ENCODE peak calls at places on chromosomes 2 and 18, in seven cellular contexts. One of them, this sample, is unnamed.

GRCh38 chr2:225130093-225130492 is 87.8 kb upstream of the DOCK10 start:
- DNase-seq in neural progenitor cell: no peak
- DNase-seq in A673: no peak
- DNase-seq in kidney epithelial cell: no peak
- DNase-seq in A549: no peak
- DNase-seq in kidney: no peak
- DNase-seq in mucosa of descending colon: no peak
- DNase-seq in this sample: no peak

GRCh38 chr2:134391751-134392160 is 137.9 kb downstream of the MGAT5 start:
- DNase-seq in neural progenitor cell: no peak
- DNase-seq in A673: no peak
- DNase-seq in kidney epithelial cell: peak; percentile 61
- DNase-seq in A549: no peak
- DNase-seq in kidney: no peak
- DNase-seq in mucosa of descending colon: peak; percentile 80
- DNase-seq in this sample: no peak

GRCh38 chr2:108423502-108424251 is 25.3 kb upstream of the GCC2 start:
- DNase-seq in neural progenitor cell: no peak
- DNase-seq in A673: no peak
- DNase-seq in kidney epithelial cell: no peak
- DNase-seq in A549: peak; percentile 18
- DNase-seq in kidney: no peak
- DNase-seq in mucosa of descending colon: no peak
- DNase-seq in this sample: no peak

GRCh38 chr2:237181844-237182243 is 96.2 kb downstream of the COPS8 start:
- DNase-seq in neural progenitor cell: no peak
- DNase-seq in A673: no peak
- DNase-seq in kidney epithelial cell: peak; percentile 72
- DNase-seq in A549: peak; percentile 89
- DNase-seq in kidney: no peak
- DNase-seq in mucosa of descending colon: no peak
- DNase-seq in this sample: peak; percentile 93

GRCh38 chr2:68762665-68763064 is 28.1 kb downstream of the ARHGAP25 start:
- DNase-seq in neural progenitor cell: no peak
- DNase-seq in A673: no peak
- DNase-seq in kidney epithelial cell: no peak
- DNase-seq in A549: no peak
- DNase-seq in kidney: no peak
- DNase-seq in mucosa of descending colon: no peak
- DNase-seq in this sample: peak; percentile 82

GRCh38 chr2:25159947-25160346 is 8.4 kb downstream of the POMC start:
- DNase-seq in neural progenitor cell: peak; percentile 73
- DNase-seq in A673: no peak
- DNase-seq in kidney epithelial cell: no peak
- DNase-seq in A549: peak; percentile 58
- DNase-seq in kidney: no peak
- DNase-seq in mucosa of descending colon: no peak
- DNase-seq in this sample: peak; percentile 5

GRCh38 chr18:78587096-78587495 is 392.5 kb upstream of the SALL3 start:
- DNase-seq in neural progenitor cell: no peak
- DNase-seq in A673: no peak
- DNase-seq in kidney epithelial cell: no peak
- DNase-seq in A549: no peak
- DNase-seq in kidney: no peak
- DNase-seq in mucosa of descending colon: no peak
- DNase-seq in this sample: no peak

GRCh38 chr2:218168635-218169462 is 2.1 kb upstream of the CXCR1 start:
- DNase-seq in neural progenitor cell: peak; percentile 73
- DNase-seq in A673: peak; percentile 74
- DNase-seq in kidney epithelial cell: no peak
- DNase-seq in A549: peak; percentile 40
- DNase-seq in kidney: no peak
- DNase-seq in mucosa of descending colon: peak; percentile 84
- DNase-seq in this sample: peak; percentile 47

GRCh38 chr2:120958623-120959366 is 223.1 kb downstream of the GLI2 start:
- DNase-seq in neural progenitor cell: peak; percentile 82
- DNase-seq in A673: peak; percentile 45
- DNase-seq in kidney epithelial cell: no peak
- DNase-seq in A549: no peak
- DNase-seq in kidney: no peak
- DNase-seq in mucosa of descending colon: no peak
- DNase-seq in this sample: no peak

GRCh38 chr2:102063948-102064678 is 72.4 kb downstream of the IL1R2 start:
- DNase-seq in neural progenitor cell: peak; percentile 66
- DNase-seq in A673: peak; percentile 56
- DNase-seq in kidney epithelial cell: peak; percentile 96
- DNase-seq in A549: peak; percentile 92
- DNase-seq in kidney: peak; percentile 94
- DNase-seq in mucosa of descending colon: peak; percentile 73
- DNase-seq in this sample: peak; percentile 100

GRCh38 chr2:3279236-3279960 is 98.2 kb downstream of the EIPR1 start:
- DNase-seq in neural progenitor cell: no peak
- DNase-seq in A673: no peak
- DNase-seq in kidney epithelial cell: no peak
- DNase-seq in A549: no peak
- DNase-seq in kidney: no peak
- DNase-seq in mucosa of descending colon: no peak
- DNase-seq in this sample: no peak

GRCh38 chr2:152093464-152093863 is 5.4 kb downstream of the CACNB4 start:
- DNase-seq in neural progenitor cell: no peak
- DNase-seq in A673: no peak
- DNase-seq in kidney epithelial cell: no peak
- DNase-seq in A549: no peak
- DNase-seq in kidney: no peak
- DNase-seq in mucosa of descending colon: no peak
- DNase-seq in this sample: no peak

GRCh38 chr2:98750593-98751282 is 19.8 kb upstream of the MGAT4A start:
- DNase-seq in neural progenitor cell: no peak
- DNase-seq in A673: no peak
- DNase-seq in kidney epithelial cell: no peak
- DNase-seq in A549: no peak
- DNase-seq in kidney: no peak
- DNase-seq in mucosa of descending colon: no peak
- DNase-seq in this sample: no peak

GRCh38 chr2:12649602-12650400 is 66.9 kb upstream of the TRIB2 start:
- DNase-seq in neural progenitor cell: no peak
- DNase-seq in A673: no peak
- DNase-seq in kidney epithelial cell: no peak
- DNase-seq in A549: no peak
- DNase-seq in kidney: no peak
- DNase-seq in mucosa of descending colon: no peak
- DNase-seq in this sample: no peak

GRCh38 chr2:33215299-33215698 is 261.1 kb upstream of the RASGRP3 start:
- DNase-seq in neural progenitor cell: no peak
- DNase-seq in A673: no peak
- DNase-seq in kidney epithelial cell: no peak
- DNase-seq in A549: no peak
- DNase-seq in kidney: peak; percentile 56
- DNase-seq in mucosa of descending colon: no peak
- DNase-seq in this sample: peak; percentile 89

GRCh38 chr18:48230459-48231113 is 178.6 kb downstream of the ZBTB7C start:
- DNase-seq in neural progenitor cell: peak; percentile 87
- DNase-seq in A673: peak; percentile 60
- DNase-seq in kidney epithelial cell: no peak
- DNase-seq in A549: peak; percentile 66
- DNase-seq in kidney: no peak
- DNase-seq in mucosa of descending colon: peak; percentile 86
- DNase-seq in this sample: peak; percentile 53

GRCh38 chr2:45607701-45608100 is 3.4 kb downstream of the SRBD1 start:
- DNase-seq in neural progenitor cell: peak; percentile 67
- DNase-seq in A673: peak; percentile 68
- DNase-seq in kidney epithelial cell: no peak
- DNase-seq in A549: peak; percentile 53
- DNase-seq in kidney: no peak
- DNase-seq in mucosa of descending colon: no peak
- DNase-seq in this sample: peak; percentile 42

DNA sequence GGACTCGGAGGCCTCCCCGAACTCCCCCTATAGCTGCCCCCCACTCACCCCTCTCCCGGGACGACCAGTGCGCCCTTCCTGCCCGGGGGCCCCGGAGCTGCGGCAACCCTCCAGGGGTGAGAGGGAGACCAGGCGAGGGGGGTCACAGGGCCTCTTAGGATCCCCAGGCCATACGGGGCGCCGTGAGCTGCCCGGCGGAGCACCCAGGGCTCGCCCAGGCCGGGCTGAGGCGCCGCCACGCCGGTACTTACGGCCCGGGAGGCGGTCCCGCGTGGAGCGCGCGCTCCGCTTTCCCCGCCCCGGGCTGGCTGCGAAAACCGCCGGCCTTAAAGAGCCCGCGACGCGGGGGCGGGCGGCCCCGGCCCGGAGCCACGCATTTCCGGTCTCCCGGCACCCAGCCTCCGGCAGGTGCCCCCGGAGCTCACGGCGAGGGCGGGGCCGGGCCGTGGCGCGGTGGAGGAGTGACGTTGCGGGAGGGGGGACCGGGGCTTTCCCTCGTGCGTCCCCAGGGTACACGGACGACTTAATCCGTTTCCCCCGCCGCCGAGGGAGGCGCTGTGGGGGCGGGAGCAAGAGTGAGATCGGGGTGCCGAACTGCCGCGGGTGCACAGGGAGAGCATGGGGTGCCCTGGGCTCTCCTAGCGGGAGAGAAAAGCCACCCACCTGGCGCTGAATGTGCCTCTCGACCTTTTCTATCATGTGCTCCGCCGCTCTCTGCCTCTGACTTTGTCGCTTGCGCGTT is at the start of gene METTL21A:
- DNase-seq in neural progenitor cell: peak; percentile 80
- DNase-seq in A673: peak; percentile 94
- DNase-seq in kidney epithelial cell: peak; percentile 55
- DNase-seq in A549: peak; percentile 93
- DNase-seq in kidney: peak; percentile 95
- DNase-seq in mucosa of descending colon: peak; percentile 89
- DNase-seq in this sample: peak; percentile 80
- TF ChIP-seq CTCF in neural progenitor cell: peak; percentile 43
- TF ChIP-seq CTCF in A673: peak; percentile 49
- TF ChIP-seq CTCF in kidney epithelial cell: peak; percentile 32
- TF ChIP-seq CTCF in A549: peak; percentile 43
- TF ChIP-seq CTCF in kidney: peak; percentile 19
- TF ChIP-seq CTCF in mucosa of descending colon: peak; percentile 28
- TF ChIP-seq CTCF in this sample: peak; percentile 31

GRCh38 chr18:21998531-21998930 is 170.9 kb upstream of the GATA6 start:
- DNase-seq in neural progenitor cell: no peak
- DNase-seq in A673: no peak
- DNase-seq in kidney epithelial cell: no peak
- DNase-seq in A549: no peak
- DNase-seq in kidney: no peak
- DNase-seq in mucosa of descending colon: peak; percentile 45
- DNase-seq in this sample: no peak

GRCh38 chr18:21997207-21998143 is 171.9 kb upstream of the GATA6 start:
- DNase-seq in neural progenitor cell: peak; percentile 70
- DNase-seq in A673: peak; percentile 71
- DNase-seq in kidney epithelial cell: no peak
- DNase-seq in A549: peak; percentile 47
- DNase-seq in kidney: no peak
- DNase-seq in mucosa of descending colon: peak; percentile 34
- DNase-seq in this sample: peak; percentile 66

GRCh38 chr18:21991897-21992296 is 177.5 kb upstream of the GATA6 start:
- DNase-seq in neural progenitor cell: no peak
- DNase-seq in A673: no peak
- DNase-seq in kidney epithelial cell: no peak
- DNase-seq in A549: peak; percentile 33
- DNase-seq in kidney: no peak
- DNase-seq in mucosa of descending colon: no peak
- DNase-seq in this sample: no peak

GRCh38 chr18:21991081-21991534 is 178.3 kb upstream of the GATA6 start:
- DNase-seq in neural progenitor cell: peak; percentile 65
- DNase-seq in A673: no peak
- DNase-seq in kidney epithelial cell: no peak
- DNase-seq in A549: peak; percentile 75
- DNase-seq in kidney: no peak
- DNase-seq in mucosa of descending colon: no peak
- DNase-seq in this sample: no peak

GRCh38 chr18:21996261-21996892 is 173.0 kb upstream of the GATA6 start:
- DNase-seq in neural progenitor cell: no peak
- DNase-seq in A673: no peak
- DNase-seq in kidney epithelial cell: no peak
- DNase-seq in A549: no peak
- DNase-seq in kidney: peak; percentile 82
- DNase-seq in mucosa of descending colon: peak; percentile 44
- DNase-seq in this sample: peak; percentile 8
- H3K4me3 ChIP-seq in neural progenitor cell: no peak overlapping the region
- H3K4me3 ChIP-seq in A673: no peak overlapping the region
- H3K4me3 ChIP-seq in kidney epithelial cell: no peak overlapping the region
- H3K4me3 ChIP-seq in A549: no peak overlapping the region
- H3K4me3 ChIP-seq in kidney: no peak overlapping the region
- H3K4me3 ChIP-seq in mucosa of descending colon: no peak overlapping the region
- H3K4me3 ChIP-seq in this sample: no peak overlapping the region

GRCh38 chr2:11642972-11643371 is 27.0 kb downstream of the NTSR2 start:
- DNase-seq in neural progenitor cell: no peak
- DNase-seq in A673: no peak
- DNase-seq in kidney epithelial cell: no peak
- DNase-seq in A549: no peak
- DNase-seq in kidney: no peak
- DNase-seq in mucosa of descending colon: no peak
- DNase-seq in this sample: no peak
- TF ChIP-seq CTCF in neural progenitor cell: no peak
- TF ChIP-seq CTCF in A673: no peak
- TF ChIP-seq CTCF in kidney epithelial cell: no peak
- TF ChIP-seq CTCF in A549: no peak
- TF ChIP-seq CTCF in kidney: no peak
- TF ChIP-seq CTCF in mucosa of descending colon: no peak
- TF ChIP-seq CTCF in this sample: no peak

GRCh38 chr18:76835380-76835779 is 13.0 kb downstream of the ZNF236 start:
- DNase-seq in neural progenitor cell: no peak
- DNase-seq in A673: no peak
- DNase-seq in kidney epithelial cell: no peak
- DNase-seq in A549: no peak
- DNase-seq in kidney: no peak
- DNase-seq in mucosa of descending colon: no peak
- DNase-seq in this sample: no peak

GRCh38 chr18:76834379-76834778 is 12.0 kb downstream of the ZNF236 start:
- DNase-seq in neural progenitor cell: no peak
- DNase-seq in A673: no peak
- DNase-seq in kidney epithelial cell: no peak
- DNase-seq in A549: no peak
- DNase-seq in kidney: no peak
- DNase-seq in mucosa of descending colon: no peak
- DNase-seq in this sample: no peak

GRCh38 chr18:76839395-76839794 is 17.0 kb downstream of the ZNF236 start:
- DNase-seq in neural progenitor cell: no peak
- DNase-seq in A673: no peak
- DNase-seq in kidney epithelial cell: no peak
- DNase-seq in A549: no peak
- DNase-seq in kidney: no peak
- DNase-seq in mucosa of descending colon: no peak
- DNase-seq in this sample: no peak

GRCh38 chr18:76837071-76837470 is 14.7 kb downstream of the ZNF236 start:
- DNase-seq in neural progenitor cell: no peak
- DNase-seq in A673: no peak
- DNase-seq in kidney epithelial cell: no peak
- DNase-seq in A549: no peak
- DNase-seq in kidney: no peak
- DNase-seq in mucosa of descending colon: no peak
- DNase-seq in this sample: no peak

DNA sequence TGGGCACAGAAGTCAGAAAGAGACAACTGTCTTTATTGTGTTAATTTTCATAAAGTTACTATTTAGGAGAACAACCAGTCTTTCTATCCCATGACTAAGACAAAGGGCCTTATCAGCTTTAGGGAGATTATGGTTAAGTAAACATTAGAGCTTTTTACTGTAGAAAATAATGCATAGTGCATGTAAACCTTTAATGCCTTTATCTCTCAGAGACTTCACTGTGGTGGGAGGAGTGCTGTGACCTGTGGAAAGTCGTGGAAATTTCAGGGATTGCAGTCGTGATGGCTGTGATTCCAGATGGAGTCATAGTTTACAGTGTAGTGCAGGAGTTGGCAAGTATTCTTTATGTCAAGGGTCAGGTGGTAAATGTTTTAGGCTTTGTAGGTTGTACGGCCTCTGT is 15.8 kb downstream of the ZNF236 start:
- DNase-seq in neural progenitor cell: no peak
- DNase-seq in A673: no peak
- DNase-seq in kidney epithelial cell: no peak
- DNase-seq in A549: no peak
- DNase-seq in kidney: no peak
- DNase-seq in mucosa of descending colon: no peak
- DNase-seq in this sample: peak; percentile 22
- H3K4me3 ChIP-seq in neural progenitor cell: no peak overlapping the region
- H3K4me3 ChIP-seq in A673: no peak overlapping the region
- H3K4me3 ChIP-seq in kidney epithelial cell: no peak overlapping the region
- H3K4me3 ChIP-seq in A549: peak overlapping the region; percentile 13
- H3K4me3 ChIP-seq in kidney: no peak overlapping the region
- H3K4me3 ChIP-seq in mucosa of descending colon: no peak overlapping the region
- H3K4me3 ChIP-seq in this sample: no peak overlapping the region